ENCODE peak calls at places on chromosomes 2 and 18, in four cellular contexts. Y is BJ, Q is upper lobe of right lung, V is mammary epithelial cell. N is an unnamed sample.

GRCh38 chr18:70366174-70366573 is 77.3 kb downstream of the SOCS6 start:
- DNase-seq in Q (no peak), Y (no peak), V (no peak), N (no peak)

GRCh38 chr18:51135361-51135760 is 62.1 kb downstream of the MEX3C start:
- DNase-seq in Q (no peak), V (peak), Y (peak), N (no peak)

GRCh38 chr2:240196716-240197438 is 56.4 kb upstream of the OTOS start:
- DNase-seq in Y (no peak), V (no peak), Q (peak), N (peak)

GRCh38 chr2:182186132-182186735 is 200.6 kb downstream of the PPP1R1C start:
- DNase-seq in Y (no peak), V (peak), Q (no peak), N (no peak)

GRCh38 chr18:11733031-11733430 is 44.0 kb downstream of the GNAL start:
- DNase-seq in V (peak), Y (no peak), Q (peak), N (peak)

GRCh38 chr2:39851691-39852110 is 72.6 kb upstream of the THUMPD2 start:
- DNase-seq in Y (peak), Q (no peak), V (peak), N (no peak)

GRCh38 chr2:55399815-55400214 is 19.8 kb downstream of the CCDC88A start:
- DNase-seq in Q (no peak), Y (no peak), V (no peak), N (no peak)

GRCh38 chr18:6644841-6645240 is 84.7 kb upstream of the ARHGAP28 start:
- DNase-seq in Y (no peak), V (no peak), Q (no peak), N (no peak)

GRCh38 chr2:95265182-95265581 is 9.1 kb upstream of the PROM2 start:
- DNase-seq in Y (no peak), Q (peak), V (no peak), N (no peak)

GRCh38 chr2:241659150-241659739 is 21.8 kb downstream of the ATG4B start:
- DNase-seq in Q (no peak), Y (no peak), V (peak), N (peak)

GRCh38 chr2:54073796-54074195 is 41.6 kb upstream of the ACYP2 start:
- DNase-seq in Q (no peak), V (peak), Y (no peak), N (no peak)

GRCh38 chr2:46909771-46910419 is 5.7 kb downstream of the MCFD2 start:
- DNase-seq in V (peak), Q (no peak), Y (no peak), N (no peak)

GRCh38 chr2:71746946-71747501 is 293.7 kb downstream of the DYSF start:
- DNase-seq in Q (no peak), V (peak), Y (no peak), N (no peak)

GRCh38 chr2:57516740-57517340 is 529.8 kb upstream of the VRK2 start:
- DNase-seq in Y (peak), V (peak), Q (no peak), N (no peak)

GRCh38 chr2:111909079-111909478 is 10.7 kb downstream of the MERTK start:
- DNase-seq in V (no peak), Y (no peak), Q (no peak), N (no peak)

GRCh38 chr2:48651127-48651526 is 33.5 kb downstream of the GTF2A1L start:
- DNase-seq in Y (peak), V (no peak), Q (no peak), N (no peak)

GRCh38 chr2:241734208-241734466 is 293 bp upstream of the D2HGDH start:
- DNase-seq in Q (no peak), Y (no peak), V (no peak), N (no peak)

GRCh38 chr2:27966466-27966865 is 75.9 kb downstream of the BABAM2 start:
- DNase-seq in Y (no peak), Q (no peak), V (no peak), N (no peak)

GRCh38 chr2:88077076-88077475 is 9.5 kb downstream of the SMYD1 start:
- DNase-seq in Q (no peak), V (no peak), Y (no peak), N (no peak)

GRCh38 chr2:239025951-239026461 is 178.1 kb downstream of the TWIST2 start:
- DNase-seq in V (no peak), Q (peak), Y (no peak), N (no peak)

GRCh38 chr2:211611061-211611518 is 927.5 kb downstream of the ERBB4 start:
- DNase-seq in Y (no peak), V (peak), Q (no peak), N (no peak)

GRCh38 chr2:109372171-109372568 is 241.6 kb downstream of the SEPTIN10 start:
- DNase-seq in Y (no peak), V (no peak), Q (peak), N (no peak)

GRCh38 chr2:59462418-59463197 is 1090.8 kb downstream of the BCL11A start:
- DNase-seq in Q (no peak), Y (no peak), V (no peak), N (no peak)

GRCh38 chr2:215828528-215829184 is 184.7 kb downstream of the MREG start:
- DNase-seq in Q (peak), Y (no peak), V (peak), N (peak)

GRCh38 chr2:142100139-142100873 is 30.5 kb downstream of the LRP1B start:
- DNase-seq in Y (no peak), V (peak), Q (no peak), N (no peak)

GRCh38 chr2:210663574-210663973 is 107.2 kb downstream of the CPS1 start:
- DNase-seq in Q (no peak), V (peak), Y (no peak), N (no peak)

GRCh38 chr2:36677995-36678605 is 18.4 kb upstream of the VIT start:
- DNase-seq in Q (no peak), Y (no peak), V (no peak), N (no peak)

GRCh38 chr2:237859533-237860272 is at the start of gene RAMP1:
- DNase-seq in V (no peak), Q (peak), Y (no peak), N (no peak)

GRCh38 chr2:173218331-173219056 is 136.2 kb upstream of the CDCA7 start:
- DNase-seq in Q (no peak), V (peak), Y (no peak), N (no peak)

GRCh38 chr2:96116424-96116878 is at the start of gene ADRA2B:
- DNase-seq in Y (no peak), V (peak), Q (peak), N (peak)

GRCh38 chr2:173016451-173016850 is 59.2 kb upstream of the MAP3K20 start:
- DNase-seq in Y (no peak), V (no peak), Q (no peak), N (no peak)

GRCh38 chr2:241869087-241869961 is at the start of gene RTP5:
- DNase-seq in Y (no peak), Q (no peak), V (no peak), N (no peak)

GRCh38 chr18:52341617-52342381 is 1.8 kb downstream of the DCC start:
- DNase-seq in Q (no peak), Y (no peak), V (peak), N (no peak)

GRCh38 chr2:118881490-118882129 is 34.2 kb upstream of the EN1 start:
- DNase-seq in Q (peak), Y (no peak), V (peak), N (peak)

GRCh38 chr2:32061973-32062861 is 1.1 kb upstream of the SPAST start:
- DNase-seq in Q (no peak), V (peak), Y (no peak), N (no peak)

GRCh38 chr2:11822746-11823411 is 76.4 kb downstream of the LPIN1 start:
- DNase-seq in V (no peak), Q (no peak), Y (no peak), N (no peak)

GRCh38 chr2:172280820-172281454 is 146.4 kb upstream of the ITGA6 start:
- DNase-seq in Y (no peak), V (no peak), Q (no peak), N (no peak)

GRCh38 chr2:234269769-234270204 is 219.3 kb downstream of the SPP2 start:
- DNase-seq in V (peak), Y (no peak), Q (no peak), N (no peak)

GRCh38 chr2:37683926-37684780 is 12.7 kb upstream of the CDC42EP3 start:
- DNase-seq in V (peak), Q (no peak), Y (no peak), N (no peak)

GRCh38 chr2:37682473-37682872 is 11.0 kb upstream of the CDC42EP3 start:
- DNase-seq in Y (no peak), V (no peak), Q (no peak), N (no peak)

GRCh38 chr2:37683241-37683640 is 11.8 kb upstream of the CDC42EP3 start:
- DNase-seq in Y (no peak), Q (no peak), V (no peak), N (no peak)

GRCh38 chr2:37686792-37687595 is 15.6 kb upstream of the CDC42EP3 start:
- DNase-seq in V (no peak), Q (no peak), Y (no peak), N (no peak)

GRCh38 chr2:37684809-37685208 is 13.4 kb upstream of the CDC42EP3 start:
- DNase-seq in Q (no peak), Y (no peak), V (no peak), N (no peak)
- TF ChIP-seq CTCF in Q (no peak), Y (no peak), V (no peak), N (no peak)

GRCh38 chr18:34867520-34867919 is 157.4 kb downstream of the DTNA start:
- DNase-seq in Q (no peak), Y (no peak), V (no peak), N (no peak)
- TF ChIP-seq CTCF in Q (no peak), Y (no peak), V (peak), N (no peak)

GRCh38 chr18:10038268-10038667 is 124.5 kb downstream of the VAPA start:
- DNase-seq in V (no peak), Q (no peak), Y (no peak), N (no peak)
- TF ChIP-seq CTCF in V (no peak), Q (no peak), Y (no peak), N (no peak)

GRCh38 chr2:190695739-190696138 is 46.9 kb downstream of the NAB1 start:
- DNase-seq in Q (no peak), Y (no peak), V (no peak), N (no peak)

GRCh38 chr2:190697421-190697820 is 48.5 kb downstream of the NAB1 start:
- DNase-seq in V (no peak), Q (no peak), Y (no peak), N (no peak)

GRCh38 chr2:190696792-190697398 is 48.0 kb downstream of the NAB1 start:
- DNase-seq in Y (no peak), V (no peak), Q (no peak), N (no peak)

GRCh38 chr2:190694479-190694878 is 45.6 kb downstream of the NAB1 start:
- DNase-seq in Q (no peak), Y (no peak), V (no peak), N (no peak)

GRCh38 chr2:190693533-190694226 is 44.8 kb downstream of the NAB1 start:
- DNase-seq in V (no peak), Q (no peak), Y (no peak), N (no peak)
- TF ChIP-seq CTCF in V (no peak), Q (no peak), Y (no peak), N (no peak)

DNA sequence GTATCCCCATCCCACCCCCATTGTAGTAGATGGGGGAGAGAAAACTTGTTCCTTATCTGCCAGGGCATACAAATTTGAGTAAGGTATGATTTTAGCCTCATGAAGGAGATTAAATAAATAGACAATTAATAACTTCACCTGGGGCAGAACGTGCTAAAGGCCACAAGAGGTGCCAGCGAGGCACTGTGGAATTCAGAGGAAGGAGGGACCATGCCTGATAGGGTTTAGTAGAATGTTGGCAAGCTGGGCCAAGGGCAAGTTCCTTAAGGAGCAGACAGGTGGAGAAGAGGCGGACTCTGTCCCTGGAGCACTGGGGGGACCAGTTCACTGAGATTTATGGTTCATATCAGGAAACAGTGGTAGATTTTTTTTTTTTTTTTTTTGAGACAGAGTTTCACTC is 22.5 kb downstream of the STAMBP start:
- DNase-seq in V (no peak), Q (no peak), Y (no peak), N (no peak)
- TF ChIP-seq CTCF in V (peak), Q (no peak), Y (peak), N (no peak)

DNA sequence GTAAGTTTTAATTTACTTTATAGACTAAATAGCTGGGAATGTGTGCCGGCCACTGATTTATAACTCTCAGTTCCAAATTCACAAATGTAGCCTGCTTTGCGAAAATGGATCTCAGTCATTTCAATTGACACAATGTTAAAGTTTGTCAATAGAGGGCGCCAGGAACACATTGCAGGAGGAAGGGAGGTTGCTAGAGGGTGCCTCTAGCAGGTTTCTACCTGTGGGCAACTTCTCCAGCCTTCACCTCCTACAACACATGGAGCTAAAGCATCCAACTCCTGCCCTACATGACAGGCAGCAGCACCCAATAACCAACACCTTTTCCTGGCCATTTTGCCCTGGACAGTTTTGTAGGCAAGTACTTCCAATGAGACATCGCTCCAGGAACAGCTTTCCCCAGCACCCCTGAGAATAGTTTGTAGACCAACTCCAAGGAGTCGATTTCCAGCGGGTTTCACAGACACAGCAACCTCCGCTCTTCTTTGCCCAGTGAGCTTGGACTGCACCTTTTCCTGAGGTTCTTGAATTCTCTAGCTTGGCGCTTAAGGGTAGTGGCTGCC is 784.8 kb upstream of the CDH2 start:
- DNase-seq in V (peak), Y (no peak), Q (no peak), N (no peak)
- TF ChIP-seq CTCF in V (peak), Y (peak), Q (peak), N (no peak)

GRCh38 chr2:161426788-161427412 is 10.8 kb downstream of the TBR1 start:
- DNase-seq in Q (no peak), V (peak), Y (no peak), N (peak)
- TF ChIP-seq CTCF in Q (peak), V (peak), Y (peak), N (peak)

GRCh38 chr2:25276569-25277465 is 64.9 kb downstream of the DNMT3A start:
- DNase-seq in Y (no peak), Q (peak), V (no peak), N (peak)
- TF ChIP-seq CTCF in Y (peak), Q (peak), V (peak), N (peak)

GRCh38 chr18:47758000-47758399 is 172.5 kb downstream of the SMAD2 start:
- DNase-seq in V (no peak), Y (no peak), Q (no peak), N (no peak)
- TF ChIP-seq CTCF in V (peak), Y (peak), Q (peak), N (peak)

N was measured in mesothelial cell of epicardium.